ENCODE peak calls at places on chromosomes 3 and 15, in six cellular contexts. U is activated CD8-positive, alpha-beta memory T cell treated with anti-CD3 and anti-CD28 coated beads, Interleukin-2, amount 50 U/mL, for 48 hours; I is nephron progenitor cell; H is choroid plexus epithelial cell; B is dorsolateral prefrontal cortex; Z is lower lobe of right lung. R is an unnamed sample.

GRCh38 chr3:150890320-150890719 is 14.9 kb downstream of the MINDY4B start:
- DNase-seq in U (no peak), B (no peak), Z (no peak), I (no peak), H (peak), R (no peak)

GRCh38 chr3:170079466-170080165 is 41.8 kb downstream of the GPR160 start:
- DNase-seq in H (peak), Z (no peak), U (no peak), B (no peak), I (no peak), R (no peak)

GRCh38 chr3:72950801-72951200 is 45.8 kb upstream of the PPP4R2 start:
- DNase-seq in H (no peak), I (no peak), B (no peak), U (peak), Z (no peak), R (no peak)

GRCh38 chr3:72446406-72447058 is 401.7 kb downstream of the SHQ1 start:
- DNase-seq in Z (no peak), I (no peak), H (peak), U (peak), B (no peak), R (no peak)

GRCh38 chr15:74252291-74253080 is 16.4 kb downstream of the CCDC33 start:
- DNase-seq in Z (no peak), H (peak), U (no peak), B (no peak), I (no peak), R (no peak)

GRCh38 chr3:125148836-125149235 is 63.7 kb downstream of the SLC12A8 start:
- DNase-seq in H (no peak), Z (peak), I (no peak), B (no peak), U (no peak), R (no peak)

GRCh38 chr3:160486459-160486869 is 36.9 kb upstream of the TRIM59 start:
- DNase-seq in Z (no peak), U (no peak), I (no peak), B (no peak), H (peak), R (peak)

GRCh38 chr15:68655686-68656437 is 77.1 kb downstream of the CORO2B start:
- DNase-seq in B (no peak), H (no peak), Z (no peak), U (no peak), I (no peak), R (no peak)

GRCh38 chr3:107676469-107677309 is 153.9 kb downstream of the BBX start:
- DNase-seq in B (no peak), H (peak), Z (no peak), I (no peak), U (no peak), R (peak)

GRCh38 chr15:93019971-93020370 is 69.0 kb downstream of the RGMA start:
- DNase-seq in H (no peak), I (no peak), Z (no peak), B (no peak), U (no peak), R (no peak)

GRCh38 chr3:150830094-150830681 is 67.2 kb upstream of the SIAH2 start:
- DNase-seq in B (no peak), Z (no peak), H (peak), I (no peak), U (no peak), R (no peak)

GRCh38 chr15:101495334-101496197 is 6.1 kb upstream of the PCSK6 start:
- DNase-seq in H (no peak), U (no peak), I (no peak), Z (no peak), B (no peak), R (no peak)

GRCh38 chr3:127831723-127832172 is 9.4 kb upstream of the MGLL start:
- DNase-seq in U (peak), I (peak), Z (peak), H (peak), B (no peak), R (no peak)

GRCh38 chr3:65625310-65625709 is 413.4 kb downstream of the MAGI1 start:
- DNase-seq in H (peak), Z (no peak), B (no peak), U (no peak), I (no peak), R (no peak)

GRCh38 chr3:126395846-126396513 is 1.3 kb downstream of the CFAP100 start:
- DNase-seq in H (no peak), I (no peak), Z (no peak), U (no peak), B (no peak), R (no peak)

GRCh38 chr3:33438284-33438668 is 1.9 kb downstream of the UBP1 start:
- DNase-seq in U (no peak), I (no peak), B (no peak), H (peak), Z (no peak), R (no peak)

GRCh38 chr3:13479332-13479581 is 849 bp upstream of the HDAC11 start:
- DNase-seq in Z (peak), H (no peak), U (peak), B (peak), I (no peak), R (no peak)

GRCh38 chr3:46663611-46664135 is 29.8 kb downstream of the ALS2CL start:
- DNase-seq in U (peak), Z (peak), H (peak), B (no peak), I (peak), R (peak)

GRCh38 chr15:70025413-70026296 is 72.1 kb downstream of the TLE3 start:
- DNase-seq in Z (no peak), H (no peak), B (no peak), I (no peak), U (no peak), R (no peak)

GRCh38 chr3:100500320-100500880 is 8.0 kb downstream of the TMEM45A start:
- DNase-seq in Z (no peak), I (no peak), U (no peak), B (no peak), H (peak), R (no peak)

GRCh38 chr3:184626942-184627341 is 65.4 kb downstream of the EPHB3 start:
- DNase-seq in I (no peak), Z (no peak), H (no peak), B (no peak), U (no peak), R (no peak)

GRCh38 chr3:38549082-38549481 is 52.9 kb downstream of the EXOG start:
- DNase-seq in Z (no peak), B (no peak), U (no peak), I (no peak), H (no peak), R (no peak)

GRCh38 chr3:126945891-126946290 is 37.0 kb upstream of the PLXNA1 start:
- DNase-seq in H (no peak), Z (no peak), B (no peak), I (no peak), U (no peak), R (no peak)

GRCh38 chr3:67381667-67382272 is 272.6 kb downstream of the SUCLG2 start:
- DNase-seq in Z (no peak), H (peak), I (peak), U (no peak), B (no peak), R (no peak)

GRCh38 chr15:72758195-72758594 is 25.4 kb downstream of the ADPGK start:
- DNase-seq in U (no peak), H (peak), Z (no peak), I (no peak), B (no peak), R (no peak)

GRCh38 chr3:159928071-159928491 is 60.6 kb upstream of the IL12A start:
- DNase-seq in I (no peak), Z (no peak), H (peak), B (no peak), U (no peak), R (no peak)

GRCh38 chr15:52021128-52021671 is 2.2 kb downstream of the MAPK6 start:
- DNase-seq in U (peak), I (peak), H (peak), B (no peak), Z (no peak), R (no peak)

GRCh38 chr3:12325594-12326295 is 36.9 kb downstream of the PPARG start:
- DNase-seq in H (no peak), Z (no peak), I (no peak), U (no peak), B (no peak), R (no peak)

GRCh38 chr3:34229871-34230270 is 431.4 kb downstream of the PDCD6IP start:
- DNase-seq in H (no peak), B (no peak), Z (no peak), U (no peak), I (no peak), R (no peak)

GRCh38 chr3:165078293-165078692 is at the start of gene SI:
- DNase-seq in I (no peak), U (no peak), B (no peak), H (no peak), Z (no peak), R (no peak)

GRCh38 chr15:33149919-33150318 is 44.6 kb downstream of the FMN1 start:
- DNase-seq in Z (no peak), H (peak), U (no peak), B (no peak), I (no peak), R (no peak)

GRCh38 chr3:170977911-170978310 is 48.6 kb downstream of the SLC2A2 start:
- DNase-seq in U (no peak), Z (no peak), B (no peak), H (peak), I (no peak), R (no peak)

GRCh38 chr3:73618461-73618860 is 6.3 kb downstream of the PDZRN3 start:
- DNase-seq in Z (no peak), I (no peak), U (no peak), B (no peak), H (peak), R (no peak)

GRCh38 chr3:38542401-38543298 is 46.5 kb downstream of the EXOG start:
- DNase-seq in I (peak), B (no peak), U (peak), H (no peak), Z (no peak), R (no peak)